ENCODE peak calls at places on chromosomes 1 and 21, in eight cellular contexts. S is midbrain; W is upper lobe of left lung; J is H9; U is iris pigment epithelial cell; L is GM19239; T is nucleus accumbens; Z is activated CD8-positive, alpha-beta memory T cell treated with anti-CD3 and anti-CD28 coated beads for 1 hour. V is an unnamed sample.

GRCh38 chr1:62689524-62689923 is 1.3 kb upstream of the DOCK7 start:
- DNase-seq in W (no peak), L (no peak), S (no peak), T (no peak), Z (no peak), U (peak; percentile 77), J (no peak), V (peak; percentile 43)

GRCh38 chr1:33634806-33635205 is 162.4 kb downstream of the ZSCAN20 start:
- DNase-seq in U (peak; percentile 30), S (peak; percentile 13), Z (no peak), T (peak; percentile 35), L (peak; percentile 26), W (peak; percentile 32), J (peak; percentile 76), V (peak; percentile 26)

GRCh38 chr1:154220071-154220969 is at the start of gene UBAP2L:
- DNase-seq in U (peak; percentile 100), W (peak; percentile 99), Z (peak; percentile 98), J (peak; percentile 100), L (peak; percentile 82), T (peak; percentile 99), S (peak; percentile 99), V (peak; percentile 99)

GRCh38 chr1:104105466-104105865 is 355.8 kb downstream of the AMY1C start:
- DNase-seq in L (no peak), U (no peak), J (no peak), T (no peak), Z (no peak), S (no peak), W (no peak), V (no peak)

GRCh38 chr1:17281775-17282181 is 26.2 kb upstream of the PADI4 start:
- DNase-seq in W (peak; percentile 54), L (no peak), T (no peak), Z (no peak), U (no peak), J (no peak), S (peak; percentile 2), V (no peak)

GRCh38 chr1:7580923-7581753 is 190.0 kb upstream of the VAMP3 start:
- DNase-seq in T (no peak), Z (no peak), U (no peak), W (no peak), J (no peak), S (no peak), L (no peak), V (no peak)

GRCh38 chr1:51266181-51266580 is 30.1 kb downstream of the RNF11 start:
- DNase-seq in U (no peak), W (no peak), L (no peak), S (no peak), J (no peak), T (no peak), Z (no peak), V (no peak)

GRCh38 chr1:111197598-111198289 is 2.7 kb downstream of the DENND2D start:
- DNase-seq in T (no peak), J (peak; percentile 85), S (no peak), L (no peak), Z (no peak), U (peak; percentile 28), W (no peak), V (peak; percentile 18)

GRCh38 chr1:226981838-226982237 is 41.7 kb downstream of the COQ8A start:
- DNase-seq in W (no peak), T (no peak), J (no peak), S (no peak), U (no peak), Z (no peak), L (no peak), V (no peak)

GRCh38 chr1:22930235-22930912 is 42.3 kb downstream of the LACTBL1 start:
- DNase-seq in S (peak; percentile 35), W (peak; percentile 21), Z (no peak), J (peak; percentile 84), U (peak; percentile 25), T (peak; percentile 65), L (peak; percentile 46), V (no peak)

GRCh38 chr1:45551684-45552083 is 1.1 kb downstream of the AKR1A1 start:
- DNase-seq in U (no peak), J (no peak), T (no peak), L (no peak), W (no peak), S (no peak), Z (no peak), V (no peak)

GRCh38 chr1:206609229-206609991 is 2.9 kb downstream of the EIF2D start:
- DNase-seq in J (no peak), W (no peak), T (no peak), L (no peak), Z (no peak), U (peak; percentile 45), S (no peak), V (no peak)

GRCh38 chr1:210369425-210369824 is 40.7 kb downstream of the HHAT start:
- DNase-seq in Z (no peak), U (no peak), S (no peak), L (no peak), J (peak; percentile 32), T (no peak), W (no peak), V (no peak)

GRCh38 chr1:53992085-53992874 is 25.7 kb downstream of the LDLRAD1 start:
- DNase-seq in T (no peak), U (no peak), Z (no peak), J (peak; percentile 64), S (no peak), L (no peak), W (no peak), V (no peak)

GRCh38 chr1:12465126-12465525 is 152.9 kb downstream of the DHRS3 start:
- DNase-seq in T (no peak), S (no peak), Z (no peak), J (no peak), L (no peak), U (no peak), W (no peak), V (peak; percentile 40)

GRCh38 chr1:46747683-46748288 is 28.9 kb upstream of the EFCAB14 start:
- DNase-seq in S (peak; percentile 12), W (peak; percentile 57), Z (no peak), T (peak; percentile 18), L (no peak), U (peak; percentile 71), J (peak; percentile 71), V (peak; percentile 35)

GRCh38 chr1:42756956-42757891 is 9.6 kb downstream of the P3H1 start:
- DNase-seq in S (peak; percentile 35), J (peak; percentile 70), W (no peak), Z (no peak), U (peak; percentile 72), T (no peak), L (peak; percentile 69), V (no peak)

GRCh38 chr1:150221552-150221951 is 14.4 kb downstream of the ANP32E start:
- DNase-seq in S (no peak), W (no peak), U (peak; percentile 37), L (no peak), Z (no peak), T (no peak), J (no peak), V (no peak)

GRCh38 chr1:18997508-18997907 is 41.0 kb upstream of the IFFO2 start:
- DNase-seq in J (no peak), W (no peak), L (no peak), T (peak; percentile 73), Z (no peak), U (no peak), S (peak; percentile 82), V (no peak)

GRCh38 chr1:117967472-117967871 is 37.9 kb downstream of the WDR3 start:
- DNase-seq in T (no peak), J (no peak), Z (no peak), S (no peak), W (no peak), L (no peak), U (peak; percentile 77), V (no peak)

GRCh38 chr21:36241717-36242116 is 78.3 kb upstream of the MORC3 start:
- DNase-seq in T (no peak), J (no peak), W (no peak), L (no peak), U (no peak), Z (no peak), S (no peak), V (no peak)

GRCh38 chr1:1432951-1433803 is 2.3 kb upstream of the VWA1 start:
- DNase-seq in L (peak; percentile 55), S (peak; percentile 76), Z (no peak), T (peak; percentile 85), J (peak; percentile 82), W (peak; percentile 95), U (no peak), V (no peak)

GRCh38 chr1:50430010-50430405 is 6.8 kb upstream of the DMRTA2 start:
- DNase-seq in J (no peak), S (no peak), Z (no peak), U (no peak), T (no peak), L (no peak), W (no peak), V (no peak)

GRCh38 chr1:164559342-164560070 is 522 bp downstream of the PBX1 start:
- DNase-seq in J (peak; percentile 60), U (peak; percentile 31), T (peak; percentile 45), Z (no peak), W (no peak), S (peak; percentile 64), L (no peak), V (peak; percentile 35)

GRCh38 chr1:3707298-3707938 is 44.8 kb upstream of the CCDC27 start:
- DNase-seq in U (no peak), T (no peak), L (no peak), Z (no peak), J (peak; percentile 79), S (no peak), W (no peak), V (no peak)

GRCh38 chr1:236002025-236002390 is 62.9 kb downstream of the NID1 start:
- DNase-seq in W (no peak), U (no peak), S (no peak), T (no peak), L (no peak), Z (no peak), J (no peak), V (no peak)

GRCh38 chr1:10380594-10381275 is 18.1 kb upstream of the PGD start:
- DNase-seq in S (peak; percentile 18), J (no peak), Z (no peak), T (peak; percentile 29), U (peak; percentile 96), L (no peak), W (no peak), V (no peak)

GRCh38 chr1:236502579-236502971 is 21.2 kb upstream of the LGALS8 start:
- DNase-seq in T (no peak), L (no peak), S (no peak), Z (no peak), W (no peak), U (peak; percentile 72), J (no peak), V (peak; percentile 6)

GRCh38 chr1:45266151-45266801 is 59.9 kb upstream of the ZSWIM5 start:
- DNase-seq in W (peak; percentile 62), U (peak; percentile 91), S (no peak), J (no peak), T (no peak), Z (no peak), L (no peak), V (peak; percentile 83)

GRCh38 chr21:42019101-42019605 is 9.0 kb upstream of the ZBTB21 start:
- DNase-seq in U (no peak), L (no peak), W (no peak), T (no peak), S (no peak), J (no peak), Z (no peak), V (no peak)

GRCh38 chr21:38857152-38857825 is 51.6 kb downstream of the ETS2 start:
- DNase-seq in W (no peak), Z (no peak), S (no peak), U (no peak), J (no peak), T (no peak), L (no peak), V (no peak)

GRCh38 chr1:61951731-61952585 is 209.7 kb downstream of the PATJ start:
- DNase-seq in U (peak; percentile 66), W (no peak), Z (no peak), L (no peak), J (peak; percentile 47), T (no peak), S (no peak), V (peak; percentile 92)

GRCh38 chr1:241972703-241973375 is 15.3 kb downstream of the BECN2 start:
- DNase-seq in T (no peak), W (no peak), L (no peak), S (no peak), U (peak; percentile 58), J (peak; percentile 51), Z (no peak), V (no peak)

GRCh38 chr1:111717450-111717849 is 21.7 kb downstream of the INKA2 start:
- DNase-seq in Z (no peak), J (no peak), L (no peak), S (no peak), U (no peak), T (no peak), W (no peak), V (no peak)